ENCODE peak calls at places on chromosomes 13 and 19, in ten cellular contexts. E is A549; S is iris pigment epithelial cell; P is RWPE1; M is stimulated activated CD8-positive, alpha-beta memory T cell treated with anti-CD3 and anti-CD28 coated beads, Interleukin-4, amount 100 ng/mL, for 48 hours; Q is erythroblast; K is NCI-H1105; H is effector memory CD8-positive, alpha-beta T cell; B is hypothalamus; Y is amniotic epithelial cell. V is an unnamed sample.

GRCh38 chr13:38483623-38484022 is 134.0 kb downstream of the UFM1 start:
- DNase-seq in E (no peak), S (no peak), P (no peak), M (no peak), Q (no peak), K (no peak), H (no peak), B (no peak), Y (no peak), V (no peak)

GRCh38 chr19:30061557-30062330 is 119.7 kb downstream of the URI1 start:
- DNase-seq in E (no peak), S (no peak), P (no peak), M (no peak), Q (no peak), K (no peak), H (no peak), B (no peak), Y (no peak), V (no peak)

GRCh38 chr19:36113895-36114762 is 546 bp downstream of the POLR2I start:
- DNase-seq in E (peak; percentile 67), S (peak; percentile 28), P (no peak), M (no peak), Q (peak; percentile 70), K (peak; percentile 34), H (no peak), B (no peak), Y (peak; percentile 25), V (peak; percentile 39)

GRCh38 chr19:50326101-50326664 is 3.0 kb downstream of the KCNC3 start:
- DNase-seq in E (no peak), S (no peak), P (no peak), M (no peak), Q (no peak), K (no peak), H (no peak), B (no peak), Y (no peak), V (no peak)

GRCh38 chr19:17841810-17842662 is 5.7 kb downstream of the JAK3 start:
- DNase-seq in E (peak; percentile 95), S (peak; percentile 92), P (peak; percentile 100), M (peak; percentile 89), Q (peak; percentile 32), K (peak; percentile 96), H (no peak), B (peak; percentile 35), Y (peak; percentile 80), V (peak; percentile 89)

GRCh38 chr13:35866801-35867200 is 264.4 kb downstream of the DCLK1 start:
- DNase-seq in E (no peak), S (no peak), P (no peak), M (no peak), Q (no peak), K (no peak), H (no peak), B (no peak), Y (no peak), V (no peak)

GRCh38 chr13:24217601-24218281 is 57.2 kb downstream of the SPATA13 start:
- DNase-seq in E (peak; percentile 32), S (no peak), P (no peak), M (no peak), Q (peak; percentile 34), K (no peak), H (no peak), B (no peak), Y (peak; percentile 55), V (no peak)

GRCh38 chr19:57818378-57818777 is 3.7 kb upstream of the ZNF552 start:
- DNase-seq in E (no peak), S (no peak), P (no peak), M (no peak), Q (no peak), K (no peak), H (no peak), B (no peak), Y (no peak), V (no peak)

GRCh38 chr19:41528106-41528505 is 47.9 kb upstream of the CEACAM21 start:
- DNase-seq in E (peak; percentile 47), S (peak; percentile 6), P (no peak), M (no peak), Q (no peak), K (no peak), H (no peak), B (no peak), Y (no peak), V (no peak)

GRCh38 chr13:113369881-113370280 is 6.0 kb upstream of the GRTP1 start:
- DNase-seq in E (no peak), S (no peak), P (no peak), M (no peak), Q (no peak), K (no peak), H (no peak), B (no peak), Y (no peak), V (no peak)

GRCh38 chr19:35262101-35262761 is 6.5 kb upstream of the USF2 start:
- DNase-seq in E (no peak), S (no peak), P (no peak), M (peak; percentile 19), Q (no peak), K (no peak), H (no peak), B (no peak), Y (no peak), V (peak; percentile 13)

GRCh38 chr13:24680258-24680920 is at the start of gene ATP12A:
- DNase-seq in E (no peak), S (no peak), P (peak; percentile 19), M (peak; percentile 54), Q (no peak), K (no peak), H (peak; percentile 24), B (no peak), Y (no peak), V (peak; percentile 48)

GRCh38 chr19:6126335-6126974 is 9.0 kb upstream of the ACSBG2 start:
- DNase-seq in E (peak; percentile 86), S (peak; percentile 72), P (peak; percentile 66), M (no peak), Q (peak; percentile 65), K (peak; percentile 32), H (peak; percentile 4), B (no peak), Y (peak; percentile 70), V (peak; percentile 20)

GRCh38 chr13:105627270-105627669 is 908.2 kb downstream of the EFNB2 start:
- DNase-seq in E (no peak), S (peak; percentile 68), P (no peak), M (no peak), Q (no peak), K (no peak), H (no peak), B (no peak), Y (no peak), V (no peak)

GRCh38 chr13:90084684-90085290 is 1262.7 kb upstream of the MIR17HG start:
- DNase-seq in E (no peak), S (no peak), P (no peak), M (no peak), Q (no peak), K (no peak), H (no peak), B (no peak), Y (no peak), V (no peak)

GRCh38 chr13:59771272-59771671 is 392.5 kb downstream of the DIAPH3 start:
- DNase-seq in E (no peak), S (peak; percentile 51), P (peak; percentile 8), M (no peak), Q (peak; percentile 13), K (no peak), H (no peak), B (no peak), Y (peak; percentile 32), V (no peak)